ENCODE peak calls at places on chromosomes 4 and X, in four cellular contexts. Q is H1; W is endodermal cell; R is effector memory CD4-positive, alpha-beta T cell. Z is an unnamed sample. For H3K4me1, the result is how much of the 10 kb centered on the place peaks cover.

GRCh38 chr4:125303821-125304220 is 10.9 kb upstream of the FAT4 start:
- DNase-seq in Q (no peak), W (no peak), R (no peak), Z (no peak)

GRCh38 chr4:47122592-47123291 is 91.4 kb downstream of the GABRB1 start:
- DNase-seq in Q (peak), W (peak), R (peak), Z (peak)

GRCh38 chr4:38605794-38606586 is 58.0 kb upstream of the KLF3 start:
- DNase-seq in Q (no peak), W (no peak), R (no peak), Z (no peak)

GRCh38 chrX:31649176-31649575 is 577.3 kb upstream of the FTHL17 start:
- DNase-seq in Q (no peak), W (no peak), R (no peak), Z (no peak)

GRCh38 chr4:110681381-110681780 is 58.5 kb upstream of the PITX2 start:
- DNase-seq in Q (no peak), W (no peak), R (no peak), Z (no peak)

GRCh38 chrX:1400731-1401471 is 9.0 kb upstream of the SLC25A6 start:
- DNase-seq in Q (peak), W (peak), R (no peak), Z (no peak)

GRCh38 chr4:141174457-141174856 is 41.2 kb upstream of the RNF150 start:
- DNase-seq in Q (no peak), W (no peak), R (no peak), Z (no peak)

GRCh38 chr4:2135083-2135482 is 76.0 kb downstream of the NAT8L start:
- DNase-seq in Q (no peak), W (no peak), R (no peak), Z (no peak)

GRCh38 chr4:152936446-152937279 is 540 bp downstream of the FHDC1 start:
- DNase-seq in Q (no peak), W (peak), R (no peak), Z (no peak)

GRCh38 chr4:114343015-114343414 is 255.6 kb upstream of the UGT8 start:
- DNase-seq in Q (no peak), W (no peak), R (no peak), Z (no peak)

GRCh38 chr4:1579834-1580686 is 104.1 kb downstream of the FAM53A start:
- DNase-seq in Q (no peak), W (peak), R (peak), Z (peak)

GRCh38 chrX:418927-419729 is 32.4 kb upstream of the PPP2R3B start:
- DNase-seq in Q (no peak), W (no peak), R (no peak), Z (no peak)

GRCh38 chr4:136036744-136037143 is 1495.5 kb downstream of the PCDH18 start:
- DNase-seq in Q (no peak), W (no peak), R (no peak), Z (no peak)

GRCh38 chr4:82753238-82753637 is 45.4 kb downstream of the SCD5 start:
- DNase-seq in Q (no peak), W (peak), R (no peak), Z (no peak)

GRCh38 chrX:78652971-78653822 is 5.9 kb downstream of the RTL3 start:
- DNase-seq in Q (no peak), W (no peak), R (no peak), Z (peak)

GRCh38 chr4:161816958-161817357 is 346.8 kb downstream of the FSTL5 start:
- DNase-seq in Q (no peak), W (no peak), R (no peak), Z (no peak)

GRCh38 chrX:48492293-48492910 is 16.4 kb upstream of the PORCN start:
- DNase-seq in Q (no peak), W (no peak), R (no peak), Z (no peak)

GRCh38 chrX:26871967-26872366 is 591.2 kb downstream of the PPP4R3C start:
- DNase-seq in Q (no peak), W (no peak), R (no peak), Z (no peak)

GRCh38 chr4:153227501-153227900 is 23.3 kb downstream of the TRIM2 start:
- DNase-seq in Q (no peak), W (no peak), R (no peak), Z (no peak)

GRCh38 chr4:16113741-16114140 is 29.9 kb upstream of the PROM1 start:
- DNase-seq in Q (no peak), W (peak), R (no peak), Z (no peak)

GRCh38 chr4:105022811-105023667 is 123.6 kb upstream of the TET2 start:
- DNase-seq in Q (no peak), W (peak), R (no peak), Z (no peak)

GRCh38 chrX:43745938-43746721 is 90.0 kb downstream of the MAOA start:
- DNase-seq in Q (no peak), W (no peak), R (no peak), Z (no peak)

GRCh38 chrX:64206556-64207162 is 1.2 kb upstream of the AMER1 start:
- DNase-seq in Q (no peak), W (no peak), R (no peak), Z (no peak)

GRCh38 chr4:128068927-128069326 is 7.8 kb downstream of the LARP1B start:
- DNase-seq in Q (no peak), W (peak), R (no peak), Z (no peak)

GRCh38 chr4:145176641-145177432 is 3.6 kb downstream of the OTUD4 start:
- DNase-seq in Q (no peak), W (no peak), R (no peak), Z (no peak)

GRCh38 chr4:123939621-123940020 is 543.0 kb downstream of the SPRY1 start:
- DNase-seq in Q (no peak), W (no peak), R (no peak), Z (peak)

GRCh38 chr4:8410641-8411271 is 29.8 kb downstream of the ACOX3 start:
- DNase-seq in Q (peak), W (peak), R (no peak), Z (no peak)

GRCh38 chr4:152100378-152101201 is 339.8 kb upstream of the GATB start:
- DNase-seq in Q (no peak), W (no peak), R (peak), Z (no peak)

GRCh38 chrX:31319586-31319985 is 247.7 kb upstream of the FTHL17 start:
- DNase-seq in Q (no peak), W (no peak), R (no peak), Z (no peak)

GRCh38 chrX:63275127-63275526 is 76.0 kb downstream of the SPIN4 start:
- DNase-seq in Q (no peak), W (peak), R (no peak), Z (peak)

GRCh38 chr4:134567461-134567860 is 365.9 kb upstream of the PABPC4L start:
- DNase-seq in Q (no peak), W (no peak), R (no peak), Z (no peak)

GRCh38 chr4:131302108-131302507 is 1847.0 kb upstream of the PCDH10 start:
- DNase-seq in Q (peak), W (peak), R (no peak), Z (no peak)

GRCh38 chr4:169089004-169089403 is 78.9 kb upstream of the CBR4 start:
- DNase-seq in Q (no peak), W (peak), R (no peak), Z (no peak)

GRCh38 chrX:5031792-5032191 is 1196.9 kb downstream of the NLGN4X start:
- DNase-seq in Q (no peak), W (no peak), R (no peak), Z (no peak)

GRCh38 chrX:129953881-129954280 is 28.6 kb upstream of the BCORL1 start:
- DNase-seq in Q (no peak), W (no peak), R (no peak), Z (no peak)
- H3K4me1 ChIP-seq in Q (under half), W (under half), R (under half), Z (under half)

GRCh38 chr4:7195546-7196282 is 3.4 kb downstream of the SORCS2 start:
- DNase-seq in Q (no peak), W (peak), R (no peak), Z (no peak)
- H3K4me1 ChIP-seq in Q (under half), W (under half), R (under half), Z (under half)

DNA sequence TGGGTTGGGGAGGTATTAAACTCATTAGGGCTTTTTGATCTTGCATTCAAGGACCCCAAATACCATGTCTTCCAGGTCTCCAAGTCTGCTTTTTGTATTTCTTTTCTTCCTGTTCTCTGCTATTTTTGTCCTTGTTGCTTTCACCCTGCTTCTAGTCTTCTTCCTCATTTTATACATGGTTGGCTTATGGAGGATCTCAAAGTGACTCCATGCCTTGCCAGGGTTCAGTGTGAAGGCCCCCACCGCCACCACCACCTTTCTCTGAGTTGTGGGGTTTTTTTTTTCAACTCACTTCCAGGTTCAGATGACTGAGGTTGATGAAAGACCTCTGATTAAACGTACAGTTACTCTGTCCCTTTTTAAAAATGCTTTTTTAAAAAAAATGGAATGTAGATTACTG is 96.3 kb downstream of the MAML3 start:
- DNase-seq in Q (no peak), W (no peak), R (no peak), Z (no peak)
- H3K4me1 ChIP-seq in Q (under half), W (under half), R (under half), Z (under half)

DNA sequence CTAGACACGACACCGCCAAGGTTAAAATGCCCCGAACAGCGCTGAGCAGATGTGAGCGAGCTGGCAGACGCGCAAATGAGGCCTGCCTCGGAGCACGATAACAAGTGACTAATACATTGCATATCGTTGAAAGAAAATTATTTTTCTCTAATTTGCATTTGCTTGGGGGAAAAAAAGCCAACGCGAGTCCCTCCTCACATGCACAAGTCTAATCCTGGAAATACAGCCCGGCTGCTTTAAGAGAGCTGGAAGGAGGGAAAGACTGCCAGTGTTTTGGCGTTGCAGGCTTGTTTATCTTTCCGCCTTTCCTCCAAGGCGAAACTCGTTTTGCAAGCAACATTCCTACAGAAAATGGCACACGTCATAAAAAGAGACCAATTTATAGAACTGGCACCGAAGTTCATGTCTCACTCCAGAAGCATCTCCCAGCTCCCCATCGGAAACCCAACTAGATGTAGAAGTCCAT is 12.6 kb downstream of the BCOR start:
- DNase-seq in Q (no peak), W (peak), R (no peak), Z (no peak)
- H3K4me1 ChIP-seq in Q (under half), W (under half), R (under half), Z (half or more)

GRCh38 chr4:85482000-85482738 is 7.2 kb downstream of the ARHGAP24 start:
- DNase-seq in Q (no peak), W (peak), R (no peak), Z (no peak)
- H3K4me1 ChIP-seq in Q (under half), W (under half), R (under half), Z (half or more)

GRCh38 chr4:148073349-148073748 is 341.5 kb downstream of the ARHGAP10 start:
- DNase-seq in Q (no peak), W (no peak), R (no peak), Z (no peak)
- H3K4me1 ChIP-seq in Q (under half), W (under half), R (under half), Z (under half)

DNA sequence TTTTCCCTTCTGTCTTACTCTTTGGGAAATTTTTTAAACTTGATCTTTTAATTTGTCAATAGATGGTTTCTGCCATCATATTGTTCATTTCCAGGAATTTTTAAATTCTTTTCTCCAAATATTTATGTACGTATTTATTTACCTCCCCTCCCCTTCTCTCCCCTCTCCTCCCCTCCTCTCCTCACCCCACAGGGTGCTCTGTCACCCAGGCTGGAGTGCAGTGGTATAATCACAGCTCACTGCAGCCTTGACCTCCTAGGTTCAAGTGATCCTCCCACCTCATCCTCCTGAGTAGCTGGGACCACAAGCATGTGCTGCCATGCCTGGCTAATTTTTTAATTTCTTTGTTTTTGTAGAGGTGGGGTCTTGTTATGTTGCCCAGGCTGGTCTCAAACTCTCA is 73.8 kb downstream of the WWC2 start:
- DNase-seq in Q (no peak), W (no peak), R (no peak), Z (no peak)
- H3K4me1 ChIP-seq in Q (under half), W (under half), R (under half), Z (half or more)

GRCh38 chr4:108483077-108483476 is 137.3 kb upstream of the RPL34 start:
- DNase-seq in Q (no peak), W (no peak), R (no peak), Z (no peak)
- H3K4me1 ChIP-seq in Q (under half), W (under half), R (under half), Z (under half)

GRCh38 chrX:13091111-13091765 is 46.8 kb upstream of the FAM9C start:
- DNase-seq in Q (no peak), W (no peak), R (no peak), Z (no peak)
- H3K4me1 ChIP-seq in Q (under half), W (under half), R (half or more), Z (under half)

GRCh38 chr4:185711764-185712163 is 100.2 kb downstream of the SORBS2 start:
- DNase-seq in Q (no peak), W (no peak), R (no peak), Z (no peak)

GRCh38 chr4:185712350-185713024 is 99.5 kb downstream of the SORBS2 start:
- DNase-seq in Q (no peak), W (no peak), R (no peak), Z (no peak)

GRCh38 chr4:185708348-185708747 is 103.6 kb downstream of the SORBS2 start:
- DNase-seq in Q (no peak), W (no peak), R (no peak), Z (no peak)

GRCh38 chr4:185710487-185710995 is 101.5 kb downstream of the SORBS2 start:
- DNase-seq in Q (no peak), W (no peak), R (no peak), Z (no peak)

DNA sequence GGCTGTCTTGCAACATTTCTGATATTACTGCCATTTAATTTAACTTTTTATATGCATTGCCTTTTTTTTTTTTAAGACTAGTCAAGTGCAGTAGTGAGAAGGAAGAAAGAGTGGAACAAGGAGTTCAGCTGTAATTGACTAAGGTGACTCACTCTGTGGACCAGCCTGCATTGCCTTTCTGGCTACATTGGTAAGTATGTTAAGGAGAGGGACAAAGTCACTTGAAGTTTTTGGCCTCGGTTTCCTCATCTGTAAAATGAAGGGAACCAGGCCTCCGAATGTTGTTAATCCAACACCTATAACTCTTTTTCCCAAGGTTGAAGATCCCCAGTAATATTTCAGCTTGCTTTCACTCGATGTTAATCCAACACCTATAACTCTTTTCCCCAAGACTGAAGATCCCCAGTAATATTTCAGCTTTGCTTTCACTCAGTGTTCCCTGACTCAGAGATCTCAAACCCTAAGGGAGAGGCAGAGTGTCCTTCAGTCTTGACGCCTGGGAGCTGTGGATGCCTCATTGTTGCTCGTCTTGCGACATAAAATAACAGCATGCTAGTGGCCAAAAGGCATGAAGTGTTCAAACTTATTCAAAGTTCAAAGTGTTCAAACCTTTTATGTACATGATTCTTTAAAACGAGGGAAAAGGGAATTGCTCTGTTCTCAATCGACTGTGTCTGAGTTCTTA is 102.0 kb downstream of the SORBS2 start:
- DNase-seq in Q (no peak), W (no peak), R (no peak), Z (no peak)
- H3K4me1 ChIP-seq in Q (under half), W (under half), R (under half), Z (under half)

Z was measured in Panc1.